ENCODE peak calls at places on chromosomes 7 and 10, in six cellular contexts. One of them, this sample, is unnamed.

GRCh38 chr10:53898532-53898931 is 902.5 kb downstream of the PCDH15 start:
- DNase-seq in colonic mucosa: no peak
- DNase-seq in esophagus squamous epithelium: no peak
- DNase-seq in choroid plexus epithelial cell: no peak
- DNase-seq in lung: no peak
- DNase-seq in HL-60: no peak
- DNase-seq in this sample: no peak

GRCh38 chr10:31928531-31929259 is at the start of gene ARHGAP12:
- DNase-seq in colonic mucosa: peak
- DNase-seq in esophagus squamous epithelium: peak
- DNase-seq in choroid plexus epithelial cell: peak
- DNase-seq in lung: peak
- DNase-seq in HL-60: peak
- DNase-seq in this sample: peak

GRCh38 chr7:82740246-82740848 is 296.8 kb upstream of the CACNA2D1 start:
- DNase-seq in colonic mucosa: peak
- DNase-seq in esophagus squamous epithelium: no peak
- DNase-seq in choroid plexus epithelial cell: peak
- DNase-seq in lung: no peak
- DNase-seq in HL-60: no peak
- DNase-seq in this sample: peak

GRCh38 chr7:44629825-44630580 is 23.6 kb downstream of the OGDH start:
- DNase-seq in colonic mucosa: no peak
- DNase-seq in esophagus squamous epithelium: no peak
- DNase-seq in choroid plexus epithelial cell: no peak
- DNase-seq in lung: no peak
- DNase-seq in HL-60: no peak
- DNase-seq in this sample: no peak

GRCh38 chr7:44631458-44632115 is 25.2 kb downstream of the OGDH start:
- DNase-seq in colonic mucosa: no peak
- DNase-seq in esophagus squamous epithelium: no peak
- DNase-seq in choroid plexus epithelial cell: peak
- DNase-seq in lung: no peak
- DNase-seq in HL-60: no peak
- DNase-seq in this sample: no peak

GRCh38 chr10:116753759-116754158 is 11.4 kb upstream of the HSPA12A start:
- DNase-seq in colonic mucosa: no peak
- DNase-seq in esophagus squamous epithelium: no peak
- DNase-seq in choroid plexus epithelial cell: peak
- DNase-seq in lung: no peak
- DNase-seq in HL-60: no peak
- DNase-seq in this sample: peak

GRCh38 chr10:118983263-118983662 is 46.3 kb upstream of the NANOS1 start:
- DNase-seq in colonic mucosa: no peak
- DNase-seq in esophagus squamous epithelium: no peak
- DNase-seq in choroid plexus epithelial cell: peak
- DNase-seq in lung: no peak
- DNase-seq in HL-60: no peak
- DNase-seq in this sample: peak

GRCh38 chr10:124532106-124532641 is 70.6 kb downstream of the LHPP start:
- DNase-seq in colonic mucosa: no peak
- DNase-seq in esophagus squamous epithelium: no peak
- DNase-seq in choroid plexus epithelial cell: peak
- DNase-seq in lung: no peak
- DNase-seq in HL-60: no peak
- DNase-seq in this sample: no peak

GRCh38 chr7:44880317-44881018 is 4.9 kb downstream of the PURB start:
- DNase-seq in colonic mucosa: no peak
- DNase-seq in esophagus squamous epithelium: no peak
- DNase-seq in choroid plexus epithelial cell: no peak
- DNase-seq in lung: no peak
- DNase-seq in HL-60: no peak
- DNase-seq in this sample: no peak

GRCh38 chr10:33174674-33175073 is 159.8 kb downstream of the NRP1 start:
- DNase-seq in colonic mucosa: no peak
- DNase-seq in esophagus squamous epithelium: no peak
- DNase-seq in choroid plexus epithelial cell: no peak
- DNase-seq in lung: no peak
- DNase-seq in HL-60: no peak
- DNase-seq in this sample: no peak

GRCh38 chr10:132294196-132294520 is 13.6 kb downstream of the STK32C start:
- DNase-seq in colonic mucosa: no peak
- DNase-seq in esophagus squamous epithelium: no peak
- DNase-seq in choroid plexus epithelial cell: no peak
- DNase-seq in lung: no peak
- DNase-seq in HL-60: no peak
- DNase-seq in this sample: no peak

GRCh38 chr10:107971411-107971810 is 806.9 kb upstream of the SORCS1 start:
- DNase-seq in colonic mucosa: no peak
- DNase-seq in esophagus squamous epithelium: no peak
- DNase-seq in choroid plexus epithelial cell: peak
- DNase-seq in lung: no peak
- DNase-seq in HL-60: no peak
- DNase-seq in this sample: peak

DNA sequence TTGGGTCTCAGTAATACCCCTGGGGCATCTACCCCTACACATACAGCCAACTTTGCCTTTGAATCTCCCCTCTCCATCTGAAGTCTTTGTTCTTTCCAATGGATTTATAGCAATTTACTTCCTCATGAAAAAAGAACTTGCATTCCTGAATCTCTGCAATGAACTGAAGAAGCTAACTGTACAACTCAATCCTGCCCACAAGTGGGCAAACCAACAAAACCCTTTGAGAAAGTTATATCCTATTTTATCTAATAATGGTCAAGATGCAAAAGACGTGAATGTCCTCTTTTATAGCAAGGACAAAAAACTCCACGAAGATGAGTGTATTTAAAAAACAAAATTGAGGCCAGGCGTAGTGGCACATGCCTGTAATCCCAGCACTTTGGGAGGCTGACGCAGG is 991.3 kb downstream of the LRMDA start:
- DNase-seq in colonic mucosa: no peak
- DNase-seq in esophagus squamous epithelium: no peak
- DNase-seq in choroid plexus epithelial cell: no peak
- DNase-seq in lung: no peak
- DNase-seq in HL-60: no peak
- DNase-seq in this sample: no peak
- TF ChIP-seq CTCF in colonic mucosa: no peak
- TF ChIP-seq CTCF in esophagus squamous epithelium: no peak
- TF ChIP-seq CTCF in choroid plexus epithelial cell: no peak
- TF ChIP-seq CTCF in lung: no peak
- TF ChIP-seq CTCF in HL-60: no peak
- TF ChIP-seq CTCF in this sample: no peak

DNA sequence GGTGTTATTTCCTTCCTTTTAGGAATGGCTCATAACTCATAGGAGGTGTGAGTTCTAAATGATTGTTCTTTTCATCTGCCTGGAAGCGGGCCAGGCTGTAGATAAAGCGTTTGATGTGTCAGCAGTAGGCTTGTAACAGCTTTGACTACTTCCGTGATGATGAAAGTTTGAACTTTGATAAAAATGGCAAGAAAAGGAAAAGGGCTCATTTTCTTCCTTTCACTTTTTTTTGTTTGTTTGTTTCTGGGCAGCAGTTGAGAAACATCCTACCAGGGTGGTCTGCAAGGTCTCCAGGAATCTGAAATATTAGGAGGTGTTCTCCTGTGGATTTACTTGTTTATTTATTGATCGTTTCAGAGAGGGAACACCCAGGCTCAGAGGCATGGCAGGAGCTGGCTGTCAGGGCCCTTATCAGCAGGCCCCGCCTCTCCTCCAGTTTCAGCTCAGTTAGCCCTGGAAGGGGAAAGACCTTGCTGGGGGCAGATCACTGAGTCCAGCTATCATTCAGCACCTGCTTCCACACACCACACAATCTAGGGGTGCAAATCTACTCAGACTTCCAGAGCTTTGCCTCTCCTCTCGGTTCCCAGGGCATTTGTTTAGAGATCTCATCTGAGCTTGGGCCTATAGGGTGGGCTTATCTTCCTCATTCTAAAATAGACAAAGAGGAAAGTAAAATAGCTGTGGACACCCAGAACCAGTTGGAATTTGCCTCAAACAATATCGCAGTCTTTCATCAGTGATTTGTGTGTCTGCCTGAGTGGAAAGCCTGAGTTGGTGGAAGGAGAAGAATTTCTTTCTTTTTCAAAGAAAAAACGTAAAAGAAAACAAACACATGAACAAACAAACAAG is 131.0 kb downstream of the BMPER start:
- DNase-seq in colonic mucosa: peak
- DNase-seq in esophagus squamous epithelium: no peak
- DNase-seq in choroid plexus epithelial cell: peak
- DNase-seq in lung: no peak
- DNase-seq in HL-60: no peak
- DNase-seq in this sample: peak
- H3K4me3 ChIP-seq in colonic mucosa: no peak
- H3K4me3 ChIP-seq in esophagus squamous epithelium: no peak
- H3K4me3 ChIP-seq in choroid plexus epithelial cell: no peak
- H3K4me3 ChIP-seq in lung: no peak
- H3K4me3 ChIP-seq in HL-60: no peak
- H3K4me3 ChIP-seq in this sample: no peak

GRCh38 chr10:62690703-62691102 is 113.8 kb upstream of the ADO start:
- DNase-seq in colonic mucosa: no peak
- DNase-seq in esophagus squamous epithelium: no peak
- DNase-seq in choroid plexus epithelial cell: no peak
- DNase-seq in lung: no peak
- DNase-seq in HL-60: no peak
- DNase-seq in this sample: no peak
- TF ChIP-seq CTCF in colonic mucosa: no peak
- TF ChIP-seq CTCF in esophagus squamous epithelium: no peak
- TF ChIP-seq CTCF in choroid plexus epithelial cell: no peak
- TF ChIP-seq CTCF in lung: no peak
- TF ChIP-seq CTCF in HL-60: no peak
- TF ChIP-seq CTCF in this sample: no peak

GRCh38 chr10:3452234-3452633 is 279.7 kb upstream of the PITRM1 start:
- DNase-seq in colonic mucosa: peak
- DNase-seq in esophagus squamous epithelium: no peak
- DNase-seq in choroid plexus epithelial cell: peak
- DNase-seq in lung: no peak
- DNase-seq in HL-60: no peak
- DNase-seq in this sample: peak

GRCh38 chr10:3455385-3456334 is 283.1 kb upstream of the PITRM1 start:
- DNase-seq in colonic mucosa: peak
- DNase-seq in esophagus squamous epithelium: no peak
- DNase-seq in choroid plexus epithelial cell: peak
- DNase-seq in lung: no peak
- DNase-seq in HL-60: no peak
- DNase-seq in this sample: peak

GRCh38 chr10:3451516-3452185 is 279.1 kb upstream of the PITRM1 start:
- DNase-seq in colonic mucosa: no peak
- DNase-seq in esophagus squamous epithelium: no peak
- DNase-seq in choroid plexus epithelial cell: no peak
- DNase-seq in lung: no peak
- DNase-seq in HL-60: no peak
- DNase-seq in this sample: no peak

DNA sequence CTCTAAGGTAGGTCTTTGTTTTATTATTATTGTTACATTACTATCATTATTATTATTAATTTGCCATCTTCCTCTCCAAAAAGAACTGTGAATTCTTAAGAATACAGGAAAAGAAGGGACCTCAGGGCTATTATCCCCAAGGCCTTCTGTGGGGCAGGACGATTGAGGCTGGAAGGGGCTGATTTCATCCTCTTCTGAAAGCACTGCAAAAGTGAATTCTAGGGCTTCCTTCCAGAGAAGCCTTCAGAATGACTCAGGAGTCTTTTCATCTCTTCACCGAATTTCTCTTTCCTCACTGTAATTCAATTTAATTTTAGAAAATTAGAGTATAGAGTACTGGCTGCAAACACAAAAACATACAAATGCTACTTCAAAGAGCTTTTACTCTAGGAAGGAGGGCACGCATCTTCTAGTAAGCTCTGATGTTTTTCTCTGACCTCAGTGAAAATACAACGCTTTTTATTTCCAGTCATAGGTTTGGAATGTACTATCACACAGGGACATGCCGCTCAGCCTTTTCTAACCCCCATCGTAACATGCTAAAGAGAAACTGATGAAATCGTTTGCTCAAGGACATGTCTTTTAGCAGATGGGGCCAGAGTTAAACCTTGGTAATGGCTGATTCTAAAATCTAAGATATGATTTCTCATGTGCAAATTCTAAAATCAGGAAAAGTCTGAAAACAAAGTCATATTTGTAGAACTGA is 280.3 kb upstream of the PITRM1 start:
- DNase-seq in colonic mucosa: peak
- DNase-seq in esophagus squamous epithelium: no peak
- DNase-seq in choroid plexus epithelial cell: peak
- DNase-seq in lung: no peak
- DNase-seq in HL-60: no peak
- DNase-seq in this sample: peak
- H3K4me3 ChIP-seq in colonic mucosa: no peak
- H3K4me3 ChIP-seq in esophagus squamous epithelium: peak
- H3K4me3 ChIP-seq in choroid plexus epithelial cell: no peak
- H3K4me3 ChIP-seq in lung: no peak
- H3K4me3 ChIP-seq in HL-60: no peak
- H3K4me3 ChIP-seq in this sample: peak

DNA sequence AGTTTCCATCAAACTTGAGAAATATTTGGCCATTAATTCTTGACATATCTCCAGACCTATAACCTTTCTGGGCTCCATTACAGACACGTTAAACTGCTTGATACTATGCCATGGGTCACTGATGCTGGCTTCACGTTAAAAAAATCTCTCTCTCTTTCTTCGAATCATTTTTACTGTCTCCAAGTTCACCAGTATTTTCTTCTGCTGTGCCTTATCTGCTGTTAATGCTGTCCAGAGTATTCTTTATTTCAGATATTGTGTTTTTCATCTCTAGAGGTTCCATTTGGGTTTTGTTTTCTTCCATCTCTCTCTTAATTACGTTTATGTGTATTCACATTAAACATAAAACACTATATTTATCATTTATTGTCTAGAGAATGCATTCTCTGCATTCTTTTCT is 12.8 kb upstream of the PRPF18 start:
- DNase-seq in colonic mucosa: no peak
- DNase-seq in esophagus squamous epithelium: no peak
- DNase-seq in choroid plexus epithelial cell: no peak
- DNase-seq in lung: no peak
- DNase-seq in HL-60: no peak
- DNase-seq in this sample: no peak
- TF ChIP-seq CTCF in colonic mucosa: no peak
- TF ChIP-seq CTCF in esophagus squamous epithelium: no peak
- TF ChIP-seq CTCF in choroid plexus epithelial cell: no peak
- TF ChIP-seq CTCF in lung: no peak
- TF ChIP-seq CTCF in HL-60: no peak
- TF ChIP-seq CTCF in this sample: no peak